ENCODE peak calls at places on chromosomes 13 and 19, in eight cellular contexts. K is ACHN; H is stimulated activated CD4-positive, alpha-beta T cell treated with anti-CD3 and anti-CD28 coated beads, Interleukin-1b, Interleukin-23, amount 100 ng/mL, for 24 hours; E is AG08396; V is NCI-H1436; L is AG08395; B is amniotic epithelial cell; Q is substantia nigra. R is an unnamed sample.

GRCh38 chr13:99970761-99971575 is 599 bp downstream of the ZIC5 start:
- DNase-seq in L (no peak), Q (no peak), B (no peak), K (peak), H (no peak), V (no peak), E (no peak), R (no peak)

GRCh38 chr19:18231775-18232174 is 5.5 kb upstream of the PDE4C start:
- DNase-seq in H (no peak), V (peak), L (no peak), Q (no peak), B (no peak), E (no peak), K (no peak), R (no peak)

GRCh38 chr19:55206664-55207500 is 2.4 kb downstream of the PTPRH start:
- DNase-seq in V (peak), H (peak), K (peak), Q (peak), B (peak), L (peak), E (peak), R (no peak)

GRCh38 chr13:113907637-113908617 is 44.1 kb upstream of the GAS6 start:
- DNase-seq in Q (no peak), B (peak), H (no peak), E (peak), V (no peak), K (peak), L (peak), R (no peak)

GRCh38 chr13:45416521-45417125 is 1.6 kb downstream of the SLC25A30 start:
- DNase-seq in H (no peak), K (no peak), E (no peak), B (no peak), Q (no peak), L (no peak), V (peak), R (no peak)

GRCh38 chr19:32407004-32407992 is 1.7 kb downstream of the DPY19L3 start:
- DNase-seq in H (no peak), Q (no peak), B (peak), E (peak), K (no peak), L (peak), V (no peak), R (no peak)

GRCh38 chr13:31982124-31982523 is 49.5 kb upstream of the FRY start:
- DNase-seq in L (no peak), H (no peak), K (peak), V (no peak), E (no peak), Q (no peak), B (no peak), R (no peak)

GRCh38 chr19:29645911-29646310 is 19.4 kb upstream of the PLEKHF1 start:
- DNase-seq in K (no peak), V (no peak), B (peak), H (no peak), Q (no peak), L (peak), E (peak), R (no peak)

GRCh38 chr19:44643605-44644390 is at the start of gene PVR:
- DNase-seq in Q (peak), H (peak), V (peak), K (peak), L (peak), B (peak), E (peak), R (no peak)

R was measured in iPS DF 6.9.